ENCODE peak calls at places on chromosomes 3 and 15, in four cellular contexts. One of them, this sample, is unnamed.

GRCh38 chr3:149179225-149179624 is 42.4 kb downstream of the CP start:
- DNase-seq in GM04503: peak
- DNase-seq in natural killer cell: no peak
- DNase-seq in ACHN: peak
- DNase-seq in this sample: no peak

GRCh38 chr3:151900460-151900859 is 27.0 kb downstream of the SUCNR1 start:
- DNase-seq in ACHN: no peak
- DNase-seq in natural killer cell: no peak
- DNase-seq in GM04503: no peak
- DNase-seq in this sample: no peak

GRCh38 chr3:147421184-147421912 is 12.2 kb downstream of the ZIC1 start:
- DNase-seq in natural killer cell: no peak
- DNase-seq in ACHN: no peak
- DNase-seq in GM04503: no peak
- DNase-seq in this sample: peak

GRCh38 chr3:51622402-51622801 is 48.6 kb upstream of the TEX264 start:
- DNase-seq in ACHN: no peak
- DNase-seq in GM04503: no peak
- DNase-seq in natural killer cell: no peak
- DNase-seq in this sample: no peak

GRCh38 chr3:37601832-37602231 is 259.8 kb upstream of the CTDSPL start:
- DNase-seq in ACHN: no peak
- DNase-seq in natural killer cell: no peak
- DNase-seq in GM04503: no peak
- DNase-seq in this sample: no peak

GRCh38 chr3:150755902-150756301 is 7.1 kb downstream of the SIAH2 start:
- DNase-seq in ACHN: no peak
- DNase-seq in GM04503: no peak
- DNase-seq in natural killer cell: no peak
- DNase-seq in this sample: no peak

GRCh38 chr3:127747751-127748521 is 74.4 kb downstream of the MGLL start:
- DNase-seq in GM04503: peak
- DNase-seq in natural killer cell: no peak
- DNase-seq in ACHN: peak
- DNase-seq in this sample: no peak

GRCh38 chr3:171807806-171808205 is 2.5 kb downstream of the PLD1 start:
- DNase-seq in ACHN: no peak
- DNase-seq in GM04503: no peak
- DNase-seq in natural killer cell: no peak
- DNase-seq in this sample: no peak

GRCh38 chr15:89199734-89200133 is 21.6 kb downstream of the RLBP1 start:
- DNase-seq in GM04503: no peak
- DNase-seq in ACHN: no peak
- DNase-seq in natural killer cell: no peak
- DNase-seq in this sample: no peak

GRCh38 chr3:151283907-151284461 is 5.6 kb upstream of the P2RY14 start:
- DNase-seq in natural killer cell: no peak
- DNase-seq in GM04503: no peak
- DNase-seq in ACHN: no peak
- DNase-seq in this sample: no peak

GRCh38 chr15:50181983-50182232 is at the start of gene SLC27A2:
- DNase-seq in ACHN: no peak
- DNase-seq in GM04503: no peak
- DNase-seq in natural killer cell: no peak
- DNase-seq in this sample: no peak

GRCh38 chr3:133649486-133650068 is 12.2 kb downstream of the TOPBP1 start:
- DNase-seq in GM04503: no peak
- DNase-seq in natural killer cell: no peak
- DNase-seq in ACHN: no peak
- DNase-seq in this sample: no peak

GRCh38 chr15:60012695-60013094 is 8.6 kb downstream of the FOXB1 start:
- DNase-seq in GM04503: no peak
- DNase-seq in ACHN: no peak
- DNase-seq in natural killer cell: no peak
- DNase-seq in this sample: no peak

This sample was measured in type B pancreatic cell.